ENCODE peak calls at places on chromosomes 7 and 10, in five cellular contexts. One of them, this sample, is unnamed.

GRCh38 chr7:5424689-5425506 is 1.3 kb upstream of the TNRC18 start:
- DNase-seq in WTC11: no peak
- DNase-seq in natural killer cell: no peak
- DNase-seq in body of pancreas: peak; percentile 61
- DNase-seq in A549: no peak
- DNase-seq in this sample: no peak

GRCh38 chr10:75470901-75471300 is 39.5 kb downstream of the LRMDA start:
- DNase-seq in WTC11: no peak
- DNase-seq in natural killer cell: no peak
- DNase-seq in body of pancreas: no peak
- DNase-seq in A549: no peak
- DNase-seq in this sample: no peak

GRCh38 chr10:32120147-32120546 is 63.9 kb upstream of the KIF5B start:
- DNase-seq in WTC11: no peak
- DNase-seq in natural killer cell: no peak
- DNase-seq in body of pancreas: no peak
- DNase-seq in A549: no peak
- DNase-seq in this sample: no peak

GRCh38 chr7:69599211-69599878 is 1.1 kb downstream of the AUTS2 start:
- DNase-seq in WTC11: peak; percentile 50
- DNase-seq in natural killer cell: peak; percentile 31
- DNase-seq in body of pancreas: peak; percentile 14
- DNase-seq in A549: peak; percentile 20
- DNase-seq in this sample: no peak

GRCh38 chr7:82609746-82610145 is 166.2 kb upstream of the CACNA2D1 start:
- DNase-seq in WTC11: no peak
- DNase-seq in natural killer cell: no peak
- DNase-seq in body of pancreas: no peak
- DNase-seq in A549: no peak
- DNase-seq in this sample: no peak

GRCh38 chr7:115574676-115575291 is 455.8 kb downstream of the TFEC start:
- DNase-seq in WTC11: no peak
- DNase-seq in natural killer cell: no peak
- DNase-seq in body of pancreas: no peak
- DNase-seq in A549: no peak
- DNase-seq in this sample: no peak

GRCh38 chr10:78868861-78869260 is 199.9 kb upstream of the ZMIZ1 start:
- DNase-seq in WTC11: no peak
- DNase-seq in natural killer cell: no peak
- DNase-seq in body of pancreas: no peak
- DNase-seq in A549: no peak
- DNase-seq in this sample: no peak

GRCh38 chr10:112146799-112147198 is 36.8 kb downstream of the GPAM start:
- DNase-seq in WTC11: no peak
- DNase-seq in natural killer cell: no peak
- DNase-seq in body of pancreas: no peak
- DNase-seq in A549: no peak
- DNase-seq in this sample: no peak

GRCh38 chr10:20768849-20769248 is 128.3 kb downstream of the NEBL start:
- DNase-seq in WTC11: no peak
- DNase-seq in natural killer cell: no peak
- DNase-seq in body of pancreas: no peak
- DNase-seq in A549: no peak
- DNase-seq in this sample: no peak

GRCh38 chr7:138568655-138569054 is 108.6 kb downstream of the TRIM24 start:
- DNase-seq in WTC11: no peak
- DNase-seq in natural killer cell: no peak
- DNase-seq in body of pancreas: no peak
- DNase-seq in A549: no peak
- DNase-seq in this sample: no peak

DNA sequence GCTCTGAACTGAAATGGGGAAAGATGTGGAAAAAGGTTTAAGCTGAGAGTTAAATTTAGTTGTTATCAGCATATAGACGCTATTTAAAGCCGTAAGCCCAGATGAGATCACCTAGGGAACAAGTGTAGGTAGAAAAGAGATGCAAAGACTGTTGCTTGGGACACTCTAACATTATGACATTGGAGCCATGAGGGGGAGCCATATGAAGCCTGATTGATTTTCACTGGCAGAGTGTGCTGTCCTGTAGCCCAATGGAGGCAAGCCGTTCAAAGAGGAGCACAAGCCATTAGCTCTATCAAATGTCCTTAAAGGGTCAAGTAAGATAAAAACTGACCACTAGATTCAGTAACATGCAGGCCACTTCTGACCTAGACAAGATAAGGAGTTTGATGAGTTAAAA is 223.3 kb downstream of the TWIST1 start:
- DNase-seq in WTC11: no peak
- DNase-seq in natural killer cell: no peak
- DNase-seq in body of pancreas: no peak
- DNase-seq in A549: no peak
- DNase-seq in this sample: no peak
- TF ChIP-seq CTCF in WTC11: no peak
- TF ChIP-seq CTCF in natural killer cell: no peak
- TF ChIP-seq CTCF in body of pancreas: no peak
- TF ChIP-seq CTCF in A549: no peak
- TF ChIP-seq CTCF in this sample: no peak

DNA sequence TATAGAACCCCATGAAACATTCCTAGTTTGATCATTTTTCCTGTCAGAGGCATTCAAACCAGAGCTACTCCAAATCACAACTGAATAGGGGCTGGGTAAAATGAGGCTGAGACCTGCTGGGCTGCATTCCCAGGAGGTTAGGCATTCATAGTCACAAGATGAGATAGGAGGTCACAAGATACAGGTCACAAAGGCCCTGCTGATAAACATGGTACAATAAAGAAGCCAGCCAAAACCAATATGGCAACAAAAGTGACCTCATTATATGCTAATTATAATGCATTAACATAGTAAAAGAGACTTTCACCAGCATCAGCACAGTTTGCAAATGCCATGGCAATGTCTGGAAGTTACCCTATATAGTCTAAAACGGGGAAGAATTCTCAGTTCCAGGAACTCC is 37.4 kb downstream of the TWIST1 start:
- DNase-seq in WTC11: no peak
- DNase-seq in natural killer cell: no peak
- DNase-seq in body of pancreas: no peak
- DNase-seq in A549: no peak
- DNase-seq in this sample: no peak
- TF ChIP-seq CTCF in WTC11: no peak
- TF ChIP-seq CTCF in natural killer cell: no peak
- TF ChIP-seq CTCF in body of pancreas: no peak
- TF ChIP-seq CTCF in A549: no peak
- TF ChIP-seq CTCF in this sample: no peak

GRCh38 chr7:125775319-125775718 is 845.7 kb upstream of the POT1 start:
- DNase-seq in WTC11: no peak
- DNase-seq in natural killer cell: no peak
- DNase-seq in body of pancreas: no peak
- DNase-seq in A549: no peak
- DNase-seq in this sample: no peak

DNA sequence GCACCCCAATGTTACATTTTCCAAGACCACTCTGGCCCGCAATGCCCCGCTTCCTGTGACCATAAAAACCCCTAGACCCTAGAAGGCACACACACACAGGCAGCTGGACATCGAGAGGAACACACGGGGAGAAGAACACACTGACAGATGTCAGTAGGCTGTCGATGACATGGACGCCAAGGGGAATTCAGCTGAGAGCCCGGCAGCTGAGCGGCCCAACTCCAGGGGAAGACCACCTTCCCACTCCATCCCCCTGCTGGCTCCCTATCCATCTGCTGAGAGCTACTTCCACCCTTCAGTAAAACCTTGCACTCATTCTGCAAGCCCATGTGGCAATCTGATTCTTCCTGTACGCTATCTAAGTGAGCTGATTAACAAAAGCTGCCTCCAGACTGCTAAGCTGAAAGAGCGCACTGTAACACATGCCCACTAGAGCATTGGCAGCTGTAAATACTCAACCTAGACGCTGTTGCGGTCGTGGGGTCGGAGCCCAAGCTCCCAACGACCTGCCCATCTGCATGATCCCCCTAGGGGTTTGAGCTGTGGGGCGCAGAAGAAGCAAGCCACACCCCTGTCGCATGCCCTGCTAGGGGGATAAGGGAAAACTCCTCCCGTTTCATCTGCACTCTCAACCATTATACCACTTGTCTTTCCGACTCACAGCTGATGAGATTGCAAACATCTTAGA is 843.6 kb upstream of the POT1 start:
- DNase-seq in WTC11: peak; percentile 38
- DNase-seq in natural killer cell: no peak
- DNase-seq in body of pancreas: no peak
- DNase-seq in A549: no peak
- DNase-seq in this sample: no peak
- TF ChIP-seq CTCF in WTC11: no peak
- TF ChIP-seq CTCF in natural killer cell: no peak
- TF ChIP-seq CTCF in body of pancreas: no peak
- TF ChIP-seq CTCF in A549: no peak
- TF ChIP-seq CTCF in this sample: no peak

GRCh38 chr10:116765549-116766162 is 23.3 kb upstream of the HSPA12A start:
- DNase-seq in WTC11: peak; percentile 45
- DNase-seq in natural killer cell: no peak
- DNase-seq in body of pancreas: peak; percentile 73
- DNase-seq in A549: no peak
- DNase-seq in this sample: no peak
- TF ChIP-seq CTCF in WTC11: peak; percentile 56
- TF ChIP-seq CTCF in natural killer cell: no peak
- TF ChIP-seq CTCF in body of pancreas: no peak
- TF ChIP-seq CTCF in A549: peak; percentile 14
- TF ChIP-seq CTCF in this sample: peak; percentile 45

DNA sequence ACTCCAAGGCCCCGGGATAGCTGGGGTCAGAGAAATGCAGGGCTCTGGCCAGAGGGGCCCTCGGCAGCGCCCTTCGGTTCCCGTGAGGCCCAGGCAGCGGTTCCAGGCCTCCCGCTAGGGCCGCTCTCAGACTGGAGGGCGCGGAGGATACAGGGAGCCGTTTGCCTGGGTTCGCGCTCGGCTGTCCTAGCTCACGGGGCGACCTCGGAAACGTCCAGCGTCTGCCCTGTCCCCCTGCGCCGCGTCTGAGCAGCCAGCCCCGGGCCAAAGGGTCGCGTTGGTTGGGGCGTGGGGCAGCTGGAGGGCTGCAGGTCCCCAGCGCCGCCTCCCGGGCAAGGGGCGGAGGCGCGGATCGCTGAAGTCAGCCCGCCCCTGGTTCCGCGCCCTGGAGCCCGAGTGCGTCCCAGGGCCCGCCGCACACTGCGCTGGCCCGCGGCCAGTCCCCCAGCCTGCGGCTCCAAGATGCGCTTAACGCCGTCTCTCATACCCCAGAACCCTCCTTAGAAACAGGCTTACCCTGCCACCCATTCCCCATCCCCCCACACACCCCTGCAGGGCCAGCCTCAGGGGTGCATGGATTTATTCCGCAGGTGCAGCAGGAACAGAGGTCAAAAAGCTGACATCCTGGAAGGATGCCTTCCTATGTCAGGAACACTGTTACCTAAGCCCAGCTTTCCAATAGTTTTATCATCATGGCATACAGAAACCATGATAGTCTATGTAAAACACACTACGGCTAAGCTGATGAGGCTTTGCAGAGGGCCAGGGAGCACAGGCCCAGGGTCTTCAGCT is 22.1 kb upstream of the OPN4 start:
- DNase-seq in WTC11: peak; percentile 86
- DNase-seq in natural killer cell: no peak
- DNase-seq in body of pancreas: peak; percentile 72
- DNase-seq in A549: no peak
- DNase-seq in this sample: no peak
- TF ChIP-seq CTCF in WTC11: no peak
- TF ChIP-seq CTCF in natural killer cell: no peak
- TF ChIP-seq CTCF in body of pancreas: no peak
- TF ChIP-seq CTCF in A549: no peak
- TF ChIP-seq CTCF in this sample: no peak

GRCh38 chr10:26460736-26461135 is 22.6 kb downstream of the APBB1IP start:
- DNase-seq in WTC11: no peak
- DNase-seq in natural killer cell: no peak
- DNase-seq in body of pancreas: no peak
- DNase-seq in A549: no peak
- DNase-seq in this sample: no peak
- TF ChIP-seq CTCF in WTC11: no peak
- TF ChIP-seq CTCF in natural killer cell: no peak
- TF ChIP-seq CTCF in body of pancreas: no peak
- TF ChIP-seq CTCF in A549: no peak
- TF ChIP-seq CTCF in this sample: no peak

DNA sequence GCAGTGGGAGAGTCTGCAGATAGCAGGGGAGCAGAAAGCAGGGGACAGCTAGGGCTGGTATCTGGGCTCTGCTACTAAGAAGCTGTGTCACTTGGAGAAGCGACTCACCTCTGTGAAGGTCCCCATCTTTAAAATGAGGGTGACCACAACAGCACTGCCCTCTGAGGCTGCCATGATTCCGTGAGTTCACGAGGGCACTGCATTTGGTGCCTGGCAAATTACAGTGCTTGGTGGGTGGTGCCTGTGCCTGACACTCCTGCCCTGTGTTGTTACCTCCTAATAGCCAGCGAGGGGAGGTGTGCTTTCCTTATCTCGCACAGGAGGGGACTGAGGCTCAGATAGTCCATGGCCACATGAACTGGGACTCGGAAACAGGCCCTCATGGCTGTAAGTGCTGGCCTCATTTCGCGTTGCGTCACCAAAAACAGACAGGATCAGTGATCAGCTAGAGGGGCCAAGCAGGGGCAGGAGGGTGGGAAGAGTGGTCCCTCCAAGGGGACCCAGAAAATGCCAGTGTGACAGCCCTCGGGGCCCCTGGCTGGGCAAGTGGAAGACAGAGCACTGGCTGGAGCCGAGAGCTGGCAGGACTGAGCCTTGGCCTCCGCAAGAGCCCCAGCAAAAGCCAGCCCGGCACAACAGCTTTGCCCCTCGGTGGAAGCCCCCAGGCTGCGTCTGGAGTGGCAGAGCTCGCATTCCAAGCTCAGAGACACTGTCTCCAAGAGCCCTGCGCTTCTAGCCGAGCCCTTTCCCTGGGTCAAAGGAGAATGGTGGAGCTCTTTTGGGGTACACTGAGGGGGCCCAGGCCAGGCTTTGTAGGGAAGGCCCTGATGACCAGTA is 17.3 kb upstream of the BNIP3 start:
- DNase-seq in WTC11: no peak
- DNase-seq in natural killer cell: no peak
- DNase-seq in body of pancreas: no peak
- DNase-seq in A549: no peak
- DNase-seq in this sample: no peak
- TF ChIP-seq CTCF in WTC11: no peak
- TF ChIP-seq CTCF in natural killer cell: no peak
- TF ChIP-seq CTCF in body of pancreas: no peak
- TF ChIP-seq CTCF in A549: no peak
- TF ChIP-seq CTCF in this sample: no peak

This sample was measured in CD14-positive monocyte.